ENCODE peak calls at places on chromosomes 3 and 15, in four cellular contexts. H, W, V and E are unnamed samples.
A peak's percentile ranks its signal among the peaks of the same experiment; 100 is the strongest.

GRCh38 chr3:5038243-5038642 is 59.0 kb downstream of the BHLHE40 start:
- DNase-seq in H (no peak), W (no peak), V (no peak), E (no peak)

GRCh38 chr3:143627336-143627735 is 220.9 kb downstream of the SLC9A9 start:
- DNase-seq in H (no peak), W (no peak), V (no peak), E (no peak)

GRCh38 chr3:18575573-18575972 is 150.4 kb upstream of the SATB1 start:
- DNase-seq in H (no peak), W (no peak), V (no peak), E (no peak)

GRCh38 chr3:48016336-48016973 is at the start of gene MAP4:
- DNase-seq in H (no peak), W (no peak), V (no peak), E (no peak)

GRCh38 chr3:177753498-177754155 is 556.3 kb upstream of the TBL1XR1 start:
- DNase-seq in H (peak; percentile 10), W (no peak), V (no peak), E (peak; percentile 56)

GRCh38 chr3:191412764-191413163 is 48.2 kb upstream of the PYDC2 start:
- DNase-seq in H (no peak), W (no peak), V (no peak), E (no peak)

GRCh38 chr3:168493412-168494205 is 397.9 kb upstream of the GOLIM4 start:
- DNase-seq in H (no peak), W (no peak), V (no peak), E (no peak)

GRCh38 chr3:99119312-99119810 is 217.9 kb upstream of the DCBLD2 start:
- DNase-seq in H (no peak), W (no peak), V (no peak), E (no peak)

GRCh38 chr15:37220949-37221670 is 120.8 kb upstream of the MEIS2 start:
- DNase-seq in H (no peak), W (no peak), V (no peak), E (no peak)

GRCh38 chr15:72231847-72232461 is 964 bp upstream of the PKM start:
- DNase-seq in H (peak; percentile 59), W (no peak), V (no peak), E (no peak)

GRCh38 chr3:46692566-46692983 is 904 bp downstream of the ALS2CL start:
- DNase-seq in H (peak; percentile 92), W (peak; percentile 90), V (peak; percentile 87), E (peak; percentile 85)

GRCh38 chr3:32816439-32817194 is 1.2 kb upstream of the TRIM71 start:
- DNase-seq in H (no peak), W (peak; percentile 91), V (no peak), E (peak; percentile 24)

GRCh38 chr3:5051772-5052171 is 70.3 kb upstream of the ARL8B start:
- DNase-seq in H (no peak), W (no peak), V (no peak), E (no peak)

GRCh38 chr15:88238618-88239430 is 17.7 kb downstream of the NTRK3 start:
- DNase-seq in H (no peak), W (no peak), V (no peak), E (no peak)

GRCh38 chr15:77192451-77192850 is 121.5 kb upstream of the TSPAN3 start:
- DNase-seq in H (no peak), W (no peak), V (no peak), E (no peak)

GRCh38 chr3:35597490-35597889 is 41.8 kb upstream of the ARPP21 start:
- DNase-seq in H (no peak), W (no peak), V (no peak), E (no peak)

GRCh38 chr3:150357923-150358322 is 50.2 kb upstream of the TSC22D2 start:
- DNase-seq in H (no peak), W (no peak), V (no peak), E (no peak)

GRCh38 chr15:26028086-26028740 is 165.1 kb upstream of the ATP10A start:
- DNase-seq in H (no peak), W (no peak), V (no peak), E (no peak)

GRCh38 chr3:43998374-43998840 is 243.3 kb upstream of the TOPAZ1 start:
- DNase-seq in H (no peak), W (peak; percentile 44), V (no peak), E (no peak)

GRCh38 chr3:68089572-68089991 is 435.2 kb upstream of the SUCLG2 start:
- DNase-seq in H (no peak), W (no peak), V (no peak), E (no peak)

GRCh38 chr3:71902258-71903128 is 117.5 kb upstream of the PROK2 start:
- DNase-seq in H (no peak), W (no peak), V (no peak), E (no peak)

GRCh38 chr3:103991461-103992115 is 1375.1 kb upstream of the ALCAM start:
- DNase-seq in H (no peak), W (no peak), V (no peak), E (no peak)

GRCh38 chr3:173938159-173938558 is 540.6 kb downstream of the NLGN1 start:
- DNase-seq in H (no peak), W (no peak), V (no peak), E (no peak)

GRCh38 chr15:39040861-39041260 is 476.2 kb upstream of the RASGRP1 start:
- DNase-seq in H (no peak), W (no peak), V (no peak), E (no peak)

DNA sequence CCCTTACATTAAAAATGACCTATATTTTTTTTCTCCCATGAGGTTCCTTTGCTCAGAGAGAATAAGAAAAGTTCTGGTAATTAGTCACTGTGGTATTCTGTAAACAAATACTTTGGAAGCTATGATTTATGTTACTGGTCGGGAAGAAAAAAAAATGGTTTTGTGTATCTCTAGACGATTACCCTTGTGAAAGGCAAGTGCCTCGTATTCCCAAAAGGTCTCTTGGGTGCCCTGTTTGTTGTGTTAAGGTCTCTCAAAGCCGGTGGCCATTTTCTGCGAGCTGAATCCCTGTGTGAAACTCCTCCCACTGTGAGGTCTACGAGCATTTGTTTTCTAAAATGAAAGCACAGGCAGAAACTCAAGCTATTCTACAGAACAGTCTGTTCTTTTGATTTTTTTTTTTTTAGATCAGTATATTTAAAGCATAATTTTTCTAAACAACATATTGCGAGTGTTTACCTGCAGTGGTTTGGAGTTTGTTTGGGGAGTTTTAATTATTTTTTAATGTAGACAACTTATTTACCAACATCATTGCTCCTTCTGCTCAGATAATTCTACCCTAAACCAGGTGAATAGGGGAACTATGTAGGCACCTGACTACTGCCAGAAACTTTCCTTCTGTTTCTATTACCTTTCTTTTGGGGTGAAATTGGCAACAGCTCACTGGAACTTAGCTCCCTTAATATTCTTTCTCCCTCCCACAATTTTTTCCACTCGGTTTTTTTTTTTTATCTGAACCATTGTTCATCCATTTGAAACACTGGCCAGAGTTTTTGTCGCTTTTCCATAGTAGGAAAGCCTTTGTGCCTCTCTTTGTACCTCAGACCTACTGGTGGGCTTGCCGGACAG is 44.0 kb downstream of the ZBTB38 start:
- DNase-seq in H (peak; percentile 64), W (no peak), V (peak; percentile 66), E (no peak)
- TF ChIP-seq POLR2A in H (no peak), W (no peak), V (no peak), E (peak; percentile 45)

GRCh38 chr15:56001476-56002078 is 8.2 kb upstream of the NEDD4 start:
- DNase-seq in H (no peak), W (no peak), V (no peak), E (no peak)
- H3K27ac ChIP-seq in H (no peak overlapping the region), W (no peak overlapping the region), V (no peak overlapping the region), E (no peak overlapping the region)

DNA sequence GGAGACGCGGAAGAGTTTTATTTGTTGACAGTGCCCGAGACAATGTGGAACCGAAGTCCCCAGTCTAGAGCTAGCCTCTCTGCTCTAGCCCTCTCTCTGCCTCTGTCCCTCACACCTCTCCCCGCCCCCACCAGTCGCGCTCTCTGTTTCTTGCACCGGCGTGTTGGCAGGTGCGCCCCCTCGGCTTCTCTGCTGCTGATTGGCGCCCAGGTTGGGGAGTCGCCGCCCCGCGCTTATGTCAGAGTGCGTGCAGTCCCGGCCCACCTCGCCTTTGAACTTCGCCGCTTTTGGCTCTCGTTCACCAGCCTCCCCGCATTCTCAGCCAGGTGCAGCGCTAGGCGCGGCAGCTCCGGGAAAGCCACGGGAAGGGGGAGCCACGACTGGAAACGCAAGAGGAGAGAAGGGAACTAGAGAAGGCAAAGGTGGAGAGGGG is at the start of gene SOX14:
- DNase-seq in H (peak; percentile 35), W (peak; percentile 84), V (no peak), E (no peak)
- H3K27me3 ChIP-seq in H (peaks cover 96% of the 10 kb centered on the region), W (no peaks in the 10 kb centered on the region), V (peaks cover 4% of the 10 kb centered on the region), E (peaks cover 15% of the 10 kb centered on the region)

DNA sequence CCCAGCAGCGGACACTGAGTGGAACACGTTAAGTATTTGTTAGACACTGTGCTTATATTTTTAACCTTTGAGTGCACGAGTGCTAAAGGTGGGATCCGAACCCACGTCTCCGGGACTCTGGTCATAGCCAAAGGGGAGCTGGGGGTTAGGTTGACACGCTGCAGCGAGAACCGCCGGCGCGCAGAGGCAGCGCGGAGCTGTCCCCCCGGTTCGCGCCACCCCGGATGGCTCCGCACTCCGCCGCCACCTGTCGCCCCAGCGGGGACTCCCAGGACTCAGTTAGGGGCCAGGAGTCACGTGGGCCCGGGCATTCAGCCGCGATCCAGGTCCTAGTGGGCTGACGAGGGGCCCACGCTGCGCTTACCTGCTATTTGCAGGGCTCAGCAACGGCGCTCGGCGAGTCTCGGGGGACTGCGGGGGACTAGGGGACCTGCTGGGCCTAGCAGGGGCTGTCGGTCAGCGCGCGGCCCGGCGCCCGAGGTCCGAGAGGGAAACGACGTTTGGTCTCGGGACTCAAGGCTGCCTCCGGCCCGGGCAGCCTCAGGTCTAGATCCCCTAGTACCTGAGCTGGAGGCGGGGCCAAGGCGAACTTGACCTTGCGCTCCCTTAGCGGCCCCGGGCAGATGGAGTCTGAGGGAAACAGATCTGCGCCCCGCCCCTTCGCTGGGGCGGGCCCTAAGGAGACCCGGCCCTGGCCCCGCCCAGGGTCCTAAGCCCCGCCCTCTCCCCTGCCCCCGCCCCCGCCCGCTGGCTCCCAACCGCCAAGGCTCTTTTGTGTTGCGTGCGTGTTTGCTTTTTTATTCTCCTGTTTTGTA is at the start of gene NMNAT3:
- DNase-seq in H (peak; percentile 92), W (peak; percentile 96), V (peak; percentile 69), E (peak; percentile 91)
- TF ChIP-seq POLR2A in H (no peak), W (no peak), V (no peak), E (no peak)

GRCh38 chr3:16455001-16455400 is 58.5 kb downstream of the RFTN1 start:
- DNase-seq in H (no peak), W (no peak), V (no peak), E (no peak)

GRCh38 chr3:16460886-16461285 is 52.6 kb downstream of the RFTN1 start:
- DNase-seq in H (no peak), W (no peak), V (no peak), E (no peak)

GRCh38 chr3:16455946-16456345 is 57.6 kb downstream of the RFTN1 start:
- DNase-seq in H (no peak), W (no peak), V (no peak), E (no peak)

GRCh38 chr3:16460273-16460672 is 53.2 kb downstream of the RFTN1 start:
- DNase-seq in H (no peak), W (no peak), V (no peak), E (no peak)

GRCh38 chr3:16456784-16457415 is 56.6 kb downstream of the RFTN1 start:
- DNase-seq in H (peak; percentile 11), W (no peak), V (no peak), E (no peak)
- H3K27ac ChIP-seq in H (no peak overlapping the region), W (peak overlapping the region; percentile 6), V (no peak overlapping the region), E (no peak overlapping the region)

DNA sequence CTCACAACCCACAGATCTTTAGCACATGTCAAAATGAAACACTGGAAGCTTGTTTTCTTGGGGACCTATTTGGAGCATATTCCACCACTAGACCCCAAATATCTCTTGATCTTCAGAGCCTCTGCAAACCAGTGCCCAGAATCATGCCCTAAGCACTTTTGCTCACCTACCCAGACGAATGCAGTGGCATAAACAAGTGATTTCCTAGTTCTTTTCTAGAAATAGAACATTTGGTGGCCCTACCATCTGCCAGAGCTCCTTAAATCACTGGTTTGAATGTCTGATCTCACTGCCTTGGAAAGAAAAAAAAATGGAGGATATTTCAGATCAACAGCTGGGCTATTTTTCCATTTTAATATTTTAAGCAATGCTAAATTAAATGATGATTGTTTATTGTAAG is 5.3 kb downstream of the ZIC4 start:
- DNase-seq in H (no peak), W (no peak), V (no peak), E (no peak)
- H3K27me3 ChIP-seq in H (peaks cover 100% of the 10 kb centered on the region), W (no peaks in the 10 kb centered on the region), V (peaks cover 4% of the 10 kb centered on the region), E (no peaks in the 10 kb centered on the region)